ENCODE peak calls at places on chromosomes 2 and 18, in seven cellular contexts. B is neural crest cell; F is lower lobe of right lung; Z is nephron progenitor cell; W is CD4-positive, alpha-beta T cell; I is GM04504; R is islet precursor cell. X is an unnamed sample.

GRCh38 chr18:58103339-58103930 is 59.4 kb downstream of the NEDD4L start:
- DNase-seq in B (no peak), F (no peak), Z (no peak), W (no peak), I (no peak), R (no peak), X (no peak)

GRCh38 chr2:53438056-53438455 is 329.5 kb upstream of the CHAC2 start:
- DNase-seq in B (no peak), F (no peak), Z (no peak), W (no peak), I (no peak), R (no peak), X (no peak)

GRCh38 chr2:116874021-116874420 is 940.5 kb upstream of the DDX18 start:
- DNase-seq in B (no peak), F (no peak), Z (no peak), W (no peak), I (no peak), R (no peak), X (no peak)

GRCh38 chr2:113175101-113175628 is 1.4 kb downstream of the PSD4 start:
- DNase-seq in B (no peak), F (no peak), Z (no peak), W (peak), I (no peak), R (peak), X (no peak)

GRCh38 chr2:58562281-58562680 is 321.2 kb upstream of the FANCL start:
- DNase-seq in B (no peak), F (no peak), Z (no peak), W (no peak), I (no peak), R (no peak), X (no peak)

GRCh38 chr2:74441690-74442482 is at the start of gene RTKN:
- DNase-seq in B (peak), F (peak), Z (peak), W (no peak), I (no peak), R (peak), X (no peak)

GRCh38 chr2:12715878-12716249 is 872 bp upstream of the TRIB2 start:
- DNase-seq in B (peak), F (peak), Z (peak), W (peak), I (no peak), R (peak), X (peak)

GRCh38 chr2:26907416-26907815 is 59.5 kb downstream of the DPYSL5 start:
- DNase-seq in B (no peak), F (no peak), Z (no peak), W (no peak), I (no peak), R (no peak), X (no peak)

GRCh38 chr2:53970898-53971681 is at the start of gene PSME4:
- DNase-seq in B (peak), F (peak), Z (peak), W (peak), I (peak), R (peak), X (peak)

GRCh38 chr2:187553908-187554703 is at the start of gene TFPI:
- DNase-seq in B (no peak), F (no peak), Z (no peak), W (no peak), I (no peak), R (peak), X (no peak)

GRCh38 chr2:112481528-112482228 is at the start of gene TTL:
- DNase-seq in B (peak), F (peak), Z (peak), W (peak), I (peak), R (peak), X (no peak)

GRCh38 chr2:155060906-155061305 is 362.4 kb downstream of the KCNJ3 start:
- DNase-seq in B (no peak), F (no peak), Z (no peak), W (no peak), I (no peak), R (no peak), X (no peak)

GRCh38 chr2:240200230-240201051 is 60.0 kb upstream of the OTOS start:
- DNase-seq in B (no peak), F (no peak), Z (no peak), W (no peak), I (no peak), R (peak), X (no peak)